ENCODE peak calls at places on chromosome 4, in six cellular contexts. One of them, this sample, is unnamed. For H3K4me1, the result is how much of the 10 kb centered on the place peaks cover.

GRCh38 chr4:1718095-1718850 is 2.9 kb downstream of the TMEM129 start:
- DNase-seq in left lung: peak
- DNase-seq in cardiac muscle cell: no peak
- DNase-seq in IMR-90: no peak
- DNase-seq in Peyer's patch: peak
- DNase-seq in CD8-positive, alpha-beta memory T cell: no peak
- DNase-seq in this sample: no peak

GRCh38 chr4:6939761-6940743 is 30.4 kb downstream of the TBC1D14 start:
- DNase-seq in left lung: no peak
- DNase-seq in cardiac muscle cell: no peak
- DNase-seq in IMR-90: no peak
- DNase-seq in Peyer's patch: no peak
- DNase-seq in CD8-positive, alpha-beta memory T cell: no peak
- DNase-seq in this sample: peak

GRCh38 chr4:38529189-38530115 is 134.5 kb upstream of the KLF3 start:
- DNase-seq in left lung: no peak
- DNase-seq in cardiac muscle cell: no peak
- DNase-seq in IMR-90: no peak
- DNase-seq in Peyer's patch: peak
- DNase-seq in CD8-positive, alpha-beta memory T cell: peak
- DNase-seq in this sample: peak

GRCh38 chr4:76055005-76055404 is 19.1 kb upstream of the CXCL11 start:
- DNase-seq in left lung: no peak
- DNase-seq in cardiac muscle cell: no peak
- DNase-seq in IMR-90: no peak
- DNase-seq in Peyer's patch: no peak
- DNase-seq in CD8-positive, alpha-beta memory T cell: no peak
- DNase-seq in this sample: no peak

GRCh38 chr4:171430495-171430894 is 382.7 kb upstream of the GALNTL6 start:
- DNase-seq in left lung: no peak
- DNase-seq in cardiac muscle cell: no peak
- DNase-seq in IMR-90: no peak
- DNase-seq in Peyer's patch: no peak
- DNase-seq in CD8-positive, alpha-beta memory T cell: no peak
- DNase-seq in this sample: no peak

GRCh38 chr4:165965503-165965902 is 92.5 kb downstream of the TLL1 start:
- DNase-seq in left lung: no peak
- DNase-seq in cardiac muscle cell: no peak
- DNase-seq in IMR-90: no peak
- DNase-seq in Peyer's patch: no peak
- DNase-seq in CD8-positive, alpha-beta memory T cell: no peak
- DNase-seq in this sample: no peak

GRCh38 chr4:47647029-47647428 is 162.0 kb downstream of the ATP10D start:
- DNase-seq in left lung: no peak
- DNase-seq in cardiac muscle cell: no peak
- DNase-seq in IMR-90: no peak
- DNase-seq in Peyer's patch: no peak
- DNase-seq in CD8-positive, alpha-beta memory T cell: no peak
- DNase-seq in this sample: no peak

GRCh38 chr4:56506110-56506705 is 617 bp downstream of the ARL9 start:
- DNase-seq in left lung: no peak
- DNase-seq in cardiac muscle cell: peak
- DNase-seq in IMR-90: no peak
- DNase-seq in Peyer's patch: no peak
- DNase-seq in CD8-positive, alpha-beta memory T cell: peak
- DNase-seq in this sample: no peak

GRCh38 chr4:9947168-9948062 is 73.9 kb downstream of the SLC2A9 start:
- DNase-seq in left lung: no peak
- DNase-seq in cardiac muscle cell: peak
- DNase-seq in IMR-90: no peak
- DNase-seq in Peyer's patch: no peak
- DNase-seq in CD8-positive, alpha-beta memory T cell: no peak
- DNase-seq in this sample: no peak

GRCh38 chr4:154032914-154033313 is 244.0 kb upstream of the SFRP2 start:
- DNase-seq in left lung: no peak
- DNase-seq in cardiac muscle cell: no peak
- DNase-seq in IMR-90: no peak
- DNase-seq in Peyer's patch: no peak
- DNase-seq in CD8-positive, alpha-beta memory T cell: no peak
- DNase-seq in this sample: no peak

GRCh38 chr4:13907255-13907751 is 279.8 kb upstream of the BOD1L1 start:
- DNase-seq in left lung: no peak
- DNase-seq in cardiac muscle cell: no peak
- DNase-seq in IMR-90: peak
- DNase-seq in Peyer's patch: peak
- DNase-seq in CD8-positive, alpha-beta memory T cell: no peak
- DNase-seq in this sample: no peak

GRCh38 chr4:72218953-72219352 is 187.2 kb downstream of the NPFFR2 start:
- DNase-seq in left lung: no peak
- DNase-seq in cardiac muscle cell: no peak
- DNase-seq in IMR-90: no peak
- DNase-seq in Peyer's patch: no peak
- DNase-seq in CD8-positive, alpha-beta memory T cell: no peak
- DNase-seq in this sample: no peak

GRCh38 chr4:95549246-95550138 is 719 bp upstream of the UNC5C start:
- DNase-seq in left lung: peak
- DNase-seq in cardiac muscle cell: peak
- DNase-seq in IMR-90: peak
- DNase-seq in Peyer's patch: peak
- DNase-seq in CD8-positive, alpha-beta memory T cell: no peak
- DNase-seq in this sample: peak

GRCh38 chr4:7073526-7074390 is 5.9 kb upstream of the GRPEL1 start:
- DNase-seq in left lung: peak
- DNase-seq in cardiac muscle cell: peak
- DNase-seq in IMR-90: peak
- DNase-seq in Peyer's patch: peak
- DNase-seq in CD8-positive, alpha-beta memory T cell: no peak
- DNase-seq in this sample: no peak

GRCh38 chr4:149409186-149410056 is 406.2 kb downstream of the IQCM start:
- DNase-seq in left lung: no peak
- DNase-seq in cardiac muscle cell: no peak
- DNase-seq in IMR-90: peak
- DNase-seq in Peyer's patch: no peak
- DNase-seq in CD8-positive, alpha-beta memory T cell: no peak
- DNase-seq in this sample: no peak

GRCh38 chr4:181679754-181680153 is 563.4 kb upstream of the TENM3 start:
- DNase-seq in left lung: no peak
- DNase-seq in cardiac muscle cell: no peak
- DNase-seq in IMR-90: no peak
- DNase-seq in Peyer's patch: no peak
- DNase-seq in CD8-positive, alpha-beta memory T cell: no peak
- DNase-seq in this sample: no peak

GRCh38 chr4:164081801-164082200 is 587.3 kb downstream of the TMA16 start:
- DNase-seq in left lung: no peak
- DNase-seq in cardiac muscle cell: no peak
- DNase-seq in IMR-90: no peak
- DNase-seq in Peyer's patch: no peak
- DNase-seq in CD8-positive, alpha-beta memory T cell: no peak
- DNase-seq in this sample: no peak

GRCh38 chr4:87034527-87034926 is 99.7 kb downstream of the AFF1 start:
- DNase-seq in left lung: no peak
- DNase-seq in cardiac muscle cell: no peak
- DNase-seq in IMR-90: no peak
- DNase-seq in Peyer's patch: no peak
- DNase-seq in CD8-positive, alpha-beta memory T cell: no peak
- DNase-seq in this sample: no peak

GRCh38 chr4:87031946-87032345 is 97.1 kb downstream of the AFF1 start:
- DNase-seq in left lung: no peak
- DNase-seq in cardiac muscle cell: no peak
- DNase-seq in IMR-90: no peak
- DNase-seq in Peyer's patch: no peak
- DNase-seq in CD8-positive, alpha-beta memory T cell: no peak
- DNase-seq in this sample: no peak

GRCh38 chr4:87032884-87033533 is 98.2 kb downstream of the AFF1 start:
- DNase-seq in left lung: no peak
- DNase-seq in cardiac muscle cell: no peak
- DNase-seq in IMR-90: peak
- DNase-seq in Peyer's patch: no peak
- DNase-seq in CD8-positive, alpha-beta memory T cell: no peak
- DNase-seq in this sample: no peak

GRCh38 chr4:87035881-87036509 is 101.2 kb downstream of the AFF1 start:
- DNase-seq in left lung: no peak
- DNase-seq in cardiac muscle cell: no peak
- DNase-seq in IMR-90: no peak
- DNase-seq in Peyer's patch: no peak
- DNase-seq in CD8-positive, alpha-beta memory T cell: no peak
- DNase-seq in this sample: no peak

DNA sequence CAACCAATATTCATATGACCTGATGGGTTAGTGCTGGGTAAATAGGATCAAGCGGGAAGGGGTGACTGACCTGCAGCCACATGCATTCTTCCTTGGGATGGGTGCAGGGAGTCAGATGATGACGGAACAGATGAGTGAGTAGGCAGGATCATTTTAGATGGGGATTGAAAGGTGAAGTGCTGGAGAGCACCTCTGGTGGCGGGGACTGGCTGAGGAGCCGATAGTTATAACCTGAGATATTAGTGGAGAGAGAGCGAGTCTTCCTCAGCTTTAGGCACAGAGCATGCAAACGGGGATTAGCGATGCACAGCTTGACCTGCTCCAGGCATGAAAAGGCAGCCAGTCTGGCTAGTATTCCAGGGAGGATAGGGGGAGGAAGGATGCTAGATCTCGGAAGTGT is 99.1 kb downstream of the AFF1 start:
- DNase-seq in left lung: no peak
- DNase-seq in cardiac muscle cell: no peak
- DNase-seq in IMR-90: no peak
- DNase-seq in Peyer's patch: no peak
- DNase-seq in CD8-positive, alpha-beta memory T cell: no peak
- DNase-seq in this sample: no peak
- H3K4me1 ChIP-seq in left lung: under half
- H3K4me1 ChIP-seq in cardiac muscle cell: half or more
- H3K4me1 ChIP-seq in IMR-90: under half
- H3K4me1 ChIP-seq in Peyer's patch: under half
- H3K4me1 ChIP-seq in CD8-positive, alpha-beta memory T cell: under half
- H3K4me1 ChIP-seq in this sample: half or more

GRCh38 chr4:17810260-17811077 is at the start of the genes DCAF16 and NCAPG:
- DNase-seq in left lung: peak
- DNase-seq in cardiac muscle cell: peak
- DNase-seq in IMR-90: peak
- DNase-seq in Peyer's patch: peak
- DNase-seq in CD8-positive, alpha-beta memory T cell: peak
- DNase-seq in this sample: peak

GRCh38 chr4:17812125-17812524 is 1.3 kb downstream of the NCAPG start:
- DNase-seq in left lung: no peak
- DNase-seq in cardiac muscle cell: no peak
- DNase-seq in IMR-90: no peak
- DNase-seq in Peyer's patch: no peak
- DNase-seq in CD8-positive, alpha-beta memory T cell: no peak
- DNase-seq in this sample: no peak

GRCh38 chr4:17811078-17811603 is 362 bp downstream of the NCAPG start:
- DNase-seq in left lung: no peak
- DNase-seq in cardiac muscle cell: no peak
- DNase-seq in IMR-90: no peak
- DNase-seq in Peyer's patch: peak
- DNase-seq in CD8-positive, alpha-beta memory T cell: no peak
- DNase-seq in this sample: no peak

GRCh38 chr4:17814140-17814539 is 3.4 kb downstream of the NCAPG start:
- DNase-seq in left lung: no peak
- DNase-seq in cardiac muscle cell: no peak
- DNase-seq in IMR-90: peak
- DNase-seq in Peyer's patch: no peak
- DNase-seq in CD8-positive, alpha-beta memory T cell: no peak
- DNase-seq in this sample: no peak

DNA sequence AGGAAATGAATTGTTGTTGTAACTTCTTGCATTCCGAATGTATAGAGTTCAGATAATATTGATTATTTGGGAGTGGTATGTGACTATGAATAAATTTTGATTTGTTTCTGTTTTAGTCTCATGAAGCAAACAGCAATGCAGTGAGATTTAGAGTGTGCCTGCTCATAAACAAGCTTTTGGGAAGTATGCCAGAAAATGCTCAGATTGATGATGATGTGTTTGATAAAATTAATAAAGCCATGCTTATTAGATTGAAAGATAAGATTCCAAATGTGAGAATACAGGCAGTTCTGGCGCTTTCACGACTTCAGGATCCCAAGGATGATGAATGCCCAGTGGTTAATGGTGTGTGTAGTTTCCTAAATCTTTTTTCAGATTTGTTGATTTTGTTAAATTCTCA is 2.0 kb downstream of the NCAPG start:
- DNase-seq in left lung: no peak
- DNase-seq in cardiac muscle cell: no peak
- DNase-seq in IMR-90: no peak
- DNase-seq in Peyer's patch: no peak
- DNase-seq in CD8-positive, alpha-beta memory T cell: no peak
- DNase-seq in this sample: no peak
- H3K4me3 ChIP-seq in left lung: no peak
- H3K4me3 ChIP-seq in cardiac muscle cell: peak
- H3K4me3 ChIP-seq in IMR-90: no peak
- H3K4me3 ChIP-seq in Peyer's patch: no peak
- H3K4me3 ChIP-seq in CD8-positive, alpha-beta memory T cell: no peak
- H3K4me3 ChIP-seq in this sample: no peak

DNA sequence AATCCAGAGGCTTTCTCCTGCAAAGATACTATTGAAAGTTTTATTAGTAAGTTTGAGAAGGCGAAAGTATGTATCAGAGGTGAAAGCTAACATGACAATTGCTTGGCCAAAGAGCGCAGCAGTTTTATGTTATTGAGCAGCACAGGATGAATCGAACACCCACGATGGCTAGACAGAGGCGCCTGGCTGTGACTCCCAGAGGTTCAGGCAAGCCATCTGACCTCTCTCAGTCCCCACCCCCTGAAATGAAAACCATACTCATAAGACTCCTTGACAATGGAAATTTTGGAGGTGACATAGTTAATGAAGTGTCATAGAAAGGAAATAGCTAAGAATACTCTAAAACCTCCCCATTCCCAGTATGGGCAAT is 70.6 kb downstream of the MGST2 start:
- DNase-seq in left lung: no peak
- DNase-seq in cardiac muscle cell: no peak
- DNase-seq in IMR-90: no peak
- DNase-seq in Peyer's patch: no peak
- DNase-seq in CD8-positive, alpha-beta memory T cell: no peak
- DNase-seq in this sample: no peak
- H3K4me1 ChIP-seq in left lung: under half
- H3K4me1 ChIP-seq in cardiac muscle cell: half or more
- H3K4me1 ChIP-seq in IMR-90: under half
- H3K4me1 ChIP-seq in Peyer's patch: under half
- H3K4me1 ChIP-seq in CD8-positive, alpha-beta memory T cell: under half
- H3K4me1 ChIP-seq in this sample: half or more

GRCh38 chr4:69095301-69095731 is 958 bp upstream of the UGT2B7 start:
- DNase-seq in left lung: no peak
- DNase-seq in cardiac muscle cell: no peak
- DNase-seq in IMR-90: peak
- DNase-seq in Peyer's patch: peak
- DNase-seq in CD8-positive, alpha-beta memory T cell: no peak
- DNase-seq in this sample: no peak

GRCh38 chr4:69098470-69098869 is 2.2 kb downstream of the UGT2B7 start:
- DNase-seq in left lung: no peak
- DNase-seq in cardiac muscle cell: no peak
- DNase-seq in IMR-90: no peak
- DNase-seq in Peyer's patch: no peak
- DNase-seq in CD8-positive, alpha-beta memory T cell: no peak
- DNase-seq in this sample: no peak

GRCh38 chr4:69096810-69097209 is 536 bp downstream of the UGT2B7 start:
- DNase-seq in left lung: no peak
- DNase-seq in cardiac muscle cell: no peak
- DNase-seq in IMR-90: no peak
- DNase-seq in Peyer's patch: no peak
- DNase-seq in CD8-positive, alpha-beta memory T cell: no peak
- DNase-seq in this sample: no peak

GRCh38 chr4:69093681-69094080 is 2.6 kb upstream of the UGT2B7 start:
- DNase-seq in left lung: no peak
- DNase-seq in cardiac muscle cell: no peak
- DNase-seq in IMR-90: no peak
- DNase-seq in Peyer's patch: no peak
- DNase-seq in CD8-positive, alpha-beta memory T cell: no peak
- DNase-seq in this sample: no peak

GRCh38 chr4:69096111-69096656 is at the start of gene UGT2B7:
- DNase-seq in left lung: no peak
- DNase-seq in cardiac muscle cell: no peak
- DNase-seq in IMR-90: no peak
- DNase-seq in Peyer's patch: no peak
- DNase-seq in CD8-positive, alpha-beta memory T cell: no peak
- DNase-seq in this sample: no peak
- H3K4me3 ChIP-seq in left lung: no peak
- H3K4me3 ChIP-seq in cardiac muscle cell: no peak
- H3K4me3 ChIP-seq in IMR-90: no peak
- H3K4me3 ChIP-seq in Peyer's patch: no peak
- H3K4me3 ChIP-seq in CD8-positive, alpha-beta memory T cell: no peak
- H3K4me3 ChIP-seq in this sample: no peak

This sample was measured in lower lobe of right lung.